ENCODE peak calls at places on chromosomes 1 and 21, in seven cellular contexts. F, C, N, B, R, Z and L are unnamed samples.

GRCh38 chr1:73205294-73205973 is 923.1 kb upstream of the NEGR1 start:
- DNase-seq in Z (no peak), N (no peak), R (no peak), B (no peak), C (no peak), F (no peak), L (no peak)

GRCh38 chr21:41879190-41879998 is at the start of gene PRDM15:
- DNase-seq in B (peak), F (peak), R (peak), C (peak), N (peak), Z (peak), L (peak)

GRCh38 chr1:233406994-233407631 is 79.6 kb downstream of the MAP3K21 start:
- DNase-seq in C (no peak), N (no peak), B (no peak), Z (no peak), R (no peak), F (no peak), L (no peak)

GRCh38 chr1:205229399-205229861 is 1.7 kb downstream of the TMCC2 start:
- DNase-seq in Z (peak), B (no peak), F (peak), R (peak), N (peak), C (peak), L (peak)

GRCh38 chr1:41515131-41515678 is 30.7 kb upstream of the EDN2 start:
- DNase-seq in C (no peak), N (no peak), B (no peak), Z (no peak), F (no peak), R (no peak), L (peak)

GRCh38 chr21:35543746-35544145 is 494.6 kb upstream of the RUNX1 start:
- DNase-seq in C (no peak), R (no peak), N (no peak), Z (no peak), B (no peak), F (no peak), L (no peak)

GRCh38 chr1:178650950-178651461 is 74.0 kb upstream of the RALGPS2 start:
- DNase-seq in R (no peak), N (no peak), Z (no peak), C (no peak), F (peak), B (no peak), L (peak)

GRCh38 chr21:26140185-26140584 is 30.4 kb downstream of the APP start:
- DNase-seq in N (no peak), Z (no peak), R (no peak), C (peak), B (peak), F (peak), L (peak)

GRCh38 chr1:8358897-8359616 is 41.1 kb downstream of the SLC45A1 start:
- DNase-seq in B (no peak), F (no peak), R (no peak), Z (no peak), C (no peak), N (no peak), L (no peak)

GRCh38 chr1:30908886-30909777 is 574 bp upstream of the SDC3 start:
- DNase-seq in F (no peak), Z (no peak), B (peak), C (peak), R (no peak), N (peak), L (peak)

GRCh38 chr1:231357831-231358354 is 19.8 kb downstream of the SPRTN start:
- DNase-seq in F (peak), N (peak), C (peak), B (no peak), Z (peak), R (no peak), L (no peak)

GRCh38 chr1:53047737-53048344 is 14.2 kb upstream of the PODN start:
- DNase-seq in B (no peak), C (peak), N (no peak), F (no peak), Z (no peak), R (no peak), L (no peak)

GRCh38 chr1:205456868-205457724 is 1.3 kb upstream of the BLACAT1 start:
- DNase-seq in N (peak), C (peak), B (no peak), Z (peak), F (no peak), R (no peak), L (no peak)

GRCh38 chr1:64199154-64199553 is 4.3 kb upstream of the UBE2U start:
- DNase-seq in N (no peak), Z (no peak), B (no peak), C (no peak), R (no peak), F (no peak), L (no peak)

GRCh38 chr1:119007672-119008482 is 19.7 kb upstream of the TBX15 start:
- DNase-seq in Z (no peak), R (no peak), F (no peak), C (no peak), B (no peak), N (no peak), L (no peak)

GRCh38 chr1:95007687-95008086 is 65.1 kb downstream of the ALG14 start:
- DNase-seq in Z (no peak), R (no peak), N (no peak), F (no peak), C (no peak), B (no peak), L (no peak)

GRCh38 chr1:1140673-1141072 is 24.8 kb upstream of the C1orf159 start:
- DNase-seq in Z (no peak), C (no peak), R (no peak), B (no peak), F (no peak), N (no peak), L (no peak)

GRCh38 chr1:94550396-94550795 is 8.8 kb upstream of the F3 start:
- DNase-seq in N (no peak), C (no peak), F (no peak), Z (no peak), R (no peak), B (no peak), L (no peak)

GRCh38 chr1:164636744-164637143 is 77.8 kb downstream of the PBX1 start:
- DNase-seq in F (no peak), C (no peak), N (no peak), B (no peak), R (no peak), Z (no peak), L (no peak)

GRCh38 chr1:17581389-17582123 is 42.1 kb downstream of the ARHGEF10L start:
- DNase-seq in C (peak), N (peak), Z (no peak), F (no peak), B (no peak), R (no peak), L (no peak)

GRCh38 chr1:52658795-52659194 is 25.8 kb downstream of the SHISAL2A start:
- DNase-seq in N (no peak), B (no peak), Z (no peak), C (no peak), F (no peak), R (no peak), L (no peak)

GRCh38 chr1:7614576-7615074 is 156.5 kb upstream of the VAMP3 start:
- DNase-seq in B (no peak), C (no peak), R (no peak), Z (no peak), F (no peak), N (no peak), L (no peak)

GRCh38 chr1:61093525-61094137 is 11.3 kb downstream of the NFIA start:
- DNase-seq in N (no peak), F (no peak), C (no peak), B (no peak), Z (no peak), R (no peak), L (no peak)

GRCh38 chr1:107936498-107937481 is 28.2 kb downstream of the VAV3 start:
- DNase-seq in B (no peak), N (no peak), R (no peak), Z (peak), F (peak), C (no peak), L (no peak)

GRCh38 chr21:36162631-36163030 is 6.0 kb downstream of the DOP1B start:
- DNase-seq in N (no peak), B (no peak), C (no peak), R (no peak), F (no peak), Z (no peak), L (no peak)

GRCh38 chr1:19167140-19167539 is 42.9 kb downstream of the UBR4 start:
- DNase-seq in C (no peak), Z (no peak), N (no peak), B (no peak), R (no peak), F (no peak), L (no peak)

GRCh38 chr1:183918589-183918988 is 113.7 kb downstream of the RGL1 start:
- DNase-seq in F (no peak), C (no peak), Z (peak), N (no peak), R (no peak), B (no peak), L (no peak)

GRCh38 chr1:221884821-221885220 is 142.9 kb upstream of the DUSP10 start:
- DNase-seq in F (no peak), N (no peak), Z (no peak), C (no peak), R (no peak), B (no peak), L (no peak)

GRCh38 chr21:39523398-39523797 is 71.6 kb downstream of the SH3BGR start:
- DNase-seq in B (peak), F (no peak), N (no peak), C (no peak), Z (no peak), R (no peak), L (peak)

GRCh38 chr1:194069831-194070218 is 883.4 kb upstream of the B3GALT2 start:
- DNase-seq in Z (no peak), B (no peak), F (no peak), C (no peak), R (no peak), N (no peak), L (no peak)

GRCh38 chr1:109438798-109439297 is 12.6 kb upstream of the PSMA5 start:
- DNase-seq in Z (no peak), R (no peak), C (no peak), F (peak), B (no peak), N (no peak), L (no peak)

GRCh38 chr1:90561384-90561783 is 155.7 kb downstream of the BARHL2 start:
- DNase-seq in C (no peak), R (no peak), Z (no peak), F (no peak), N (no peak), B (no peak), L (no peak)

GRCh38 chr1:207316622-207317510 is 4.6 kb upstream of the CD55 start:
- DNase-seq in C (no peak), R (no peak), B (no peak), F (no peak), Z (no peak), N (no peak), L (peak)

GRCh38 chr1:221868894-221869293 is 127.0 kb upstream of the DUSP10 start:
- DNase-seq in N (peak), F (peak), B (no peak), R (no peak), C (no peak), Z (no peak), L (no peak)